ENCODE peak calls at places on chromosomes 16 and 17, in six cellular contexts. I is GM23248, U is spleen, S is A549, E is cardiac muscle cell, W is breast epithelium. A is an unnamed sample.

GRCh38 chr17:31321481-31321880 is at the start of gene EVI2A:
- DNase-seq in I (peak; percentile 80), U (peak; percentile 80), S (no peak), E (no peak), W (no peak), A (peak; percentile 88)

GRCh38 chr17:34222732-34223486 is 32.2 kb upstream of the CCL2 start:
- DNase-seq in I (peak; percentile 20), U (no peak), S (no peak), E (no peak), W (no peak), A (no peak)

GRCh38 chr16:48067388-48067787 is 88.4 kb downstream of the ABCC12 start:
- DNase-seq in I (no peak), U (no peak), S (no peak), E (no peak), W (no peak), A (no peak)

GRCh38 chr16:69423189-69423588 is 1.2 kb upstream of the CYB5B start:
- DNase-seq in I (no peak), U (no peak), S (no peak), E (no peak), W (no peak), A (no peak)

GRCh38 chr16:87174061-87174460 is 143.1 kb downstream of the C16orf95 start:
- DNase-seq in I (no peak), U (no peak), S (no peak), E (no peak), W (no peak), A (no peak)

GRCh38 chr16:84072014-84072413 is 29.4 kb upstream of the SLC38A8 start:
- DNase-seq in I (no peak), U (no peak), S (no peak), E (no peak), W (no peak), A (no peak)

GRCh38 chr17:65039349-65039988 is 17.1 kb downstream of the GNA13 start:
- DNase-seq in I (no peak), U (no peak), S (no peak), E (no peak), W (no peak), A (peak; percentile 85)

GRCh38 chr16:17026600-17027242 is 444.0 kb downstream of the XYLT1 start:
- DNase-seq in I (no peak), U (no peak), S (no peak), E (no peak), W (no peak), A (peak; percentile 37)

GRCh38 chr17:37107406-37108083 is 158.8 kb downstream of the AATF start:
- DNase-seq in I (peak; percentile 57), U (no peak), S (no peak), E (no peak), W (peak; percentile 78), A (no peak)

GRCh38 chr16:12901597-12902436 is at the start of gene SHISA9:
- DNase-seq in I (peak; percentile 41), U (no peak), S (no peak), E (peak; percentile 45), W (no peak), A (no peak)

GRCh38 chr16:21683184-21683583 is 19.4 kb downstream of the OTOA start:
- DNase-seq in I (no peak), U (no peak), S (no peak), E (no peak), W (no peak), A (no peak)

GRCh38 chr17:44997733-44998520 is 29.8 kb upstream of the C1QL1 start:
- DNase-seq in I (peak; percentile 22), U (no peak), S (no peak), E (peak; percentile 87), W (no peak), A (no peak)

GRCh38 chr16:50585331-50585776 is 37.2 kb downstream of the NKD1 start:
- DNase-seq in I (peak; percentile 15), U (no peak), S (no peak), E (peak; percentile 34), W (peak; percentile 64), A (no peak)

GRCh38 chr16:52567193-52567592 is 20.2 kb upstream of the TOX3 start:
- DNase-seq in I (no peak), U (no peak), S (no peak), E (peak; percentile 19), W (no peak), A (no peak)

GRCh38 chr16:65744401-65744800 is 622.1 kb upstream of the CDH5 start:
- DNase-seq in I (no peak), U (no peak), S (no peak), E (no peak), W (no peak), A (no peak)

GRCh38 chr16:74771656-74772315 is 2.8 kb downstream of the FA2H start:
- DNase-seq in I (no peak), U (no peak), S (no peak), E (no peak), W (no peak), A (no peak)

GRCh38 chr16:14131774-14132695 is 60.9 kb downstream of the MRTFB start:
- DNase-seq in I (peak; percentile 28), U (no peak), S (no peak), E (no peak), W (no peak), A (no peak)

GRCh38 chr17:39700148-39700987 is 504 bp downstream of the ERBB2 start:
- DNase-seq in I (peak; percentile 64), U (no peak), S (peak; percentile 66), E (peak; percentile 71), W (no peak), A (no peak)

GRCh38 chr16:1656808-1657617 is 21.1 kb upstream of the JPT2 start:
- DNase-seq in I (no peak), U (no peak), S (no peak), E (no peak), W (no peak), A (no peak)

GRCh38 chr16:1653023-1653422 is 25.1 kb upstream of the JPT2 start:
- DNase-seq in I (no peak), U (no peak), S (no peak), E (no peak), W (no peak), A (no peak)

GRCh38 chr16:1655269-1655807 is 22.7 kb upstream of the JPT2 start:
- DNase-seq in I (no peak), U (no peak), S (no peak), E (no peak), W (no peak), A (no peak)

GRCh38 chr16:1655909-1656807 is 21.9 kb upstream of the JPT2 start:
- DNase-seq in I (no peak), U (no peak), S (no peak), E (no peak), W (no peak), A (no peak)

GRCh38 chr16:1654505-1655268 is 23.4 kb upstream of the JPT2 start:
- DNase-seq in I (no peak), U (no peak), S (no peak), E (no peak), W (peak; percentile 72), A (no peak)
- H3K27ac ChIP-seq in I (no peak overlapping the region), U (no peak overlapping the region), S (no peak overlapping the region), E (no peak overlapping the region), W (peak overlapping the region; percentile 19), A (no peak overlapping the region)

GRCh38 chr17:48804936-48805411 is 12.1 kb downstream of the TTLL6 start:
- DNase-seq in I (peak; percentile 56), U (peak; percentile 85), S (peak; percentile 96), E (peak; percentile 68), W (peak; percentile 29), A (peak; percentile 49)
- H3K4me3 ChIP-seq in I (no peak overlapping the region), U (no peak overlapping the region), S (no peak overlapping the region), E (no peak overlapping the region), W (no peak overlapping the region), A (no peak overlapping the region)

DNA sequence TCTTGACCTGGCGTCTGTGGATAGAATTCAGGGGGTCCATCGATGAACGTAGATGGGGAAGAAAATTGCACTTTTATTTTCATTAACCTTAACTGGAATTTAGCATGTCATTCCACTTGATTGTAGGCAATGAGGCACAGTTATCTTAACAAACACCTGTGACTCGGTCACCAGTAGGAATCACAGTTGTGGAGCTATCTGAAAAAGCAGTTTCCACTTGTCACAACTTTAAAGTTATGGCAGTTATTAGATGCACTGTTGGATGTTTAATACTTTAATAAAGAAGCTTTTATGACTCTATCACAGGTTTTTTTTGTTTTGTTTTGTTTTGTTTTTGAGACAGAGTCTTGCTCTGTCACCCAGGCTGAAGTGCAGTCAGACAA is 83.7 kb upstream of the LGALS9 start:
- DNase-seq in I (no peak), U (no peak), S (no peak), E (no peak), W (no peak), A (no peak)
- H3K4me1 ChIP-seq in I (peaks cover 6% of the 10 kb centered on the region), U (peaks cover 7% of the 10 kb centered on the region), S (peaks cover 89% of the 10 kb centered on the region), E (no peaks in the 10 kb centered on the region), W (no peaks in the 10 kb centered on the region), A (peaks cover 40% of the 10 kb centered on the region)

DNA sequence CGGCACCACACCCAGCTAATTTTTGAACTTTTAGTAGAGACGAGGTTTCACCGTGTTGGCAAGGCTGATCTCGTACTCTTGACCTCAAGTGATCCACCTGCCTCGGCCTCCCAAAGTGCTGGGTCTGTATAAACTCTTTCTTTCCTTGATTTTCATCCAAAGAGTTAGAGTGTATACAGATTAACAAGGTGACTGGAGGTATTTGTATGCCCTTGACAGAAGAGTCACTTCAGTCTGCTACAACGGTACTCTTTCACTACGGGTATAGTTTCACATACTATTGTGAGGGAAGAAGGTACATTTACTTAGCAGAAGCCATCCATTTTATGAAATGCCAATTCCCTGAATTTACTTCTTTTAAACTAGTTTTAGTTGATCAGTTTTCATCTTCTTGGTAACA is 32.5 kb downstream of the PPM1E start:
- DNase-seq in I (no peak), U (no peak), S (no peak), E (no peak), W (no peak), A (no peak)
- H3K27ac ChIP-seq in I (no peak overlapping the region), U (no peak overlapping the region), S (no peak overlapping the region), E (no peak overlapping the region), W (no peak overlapping the region), A (no peak overlapping the region)

DNA sequence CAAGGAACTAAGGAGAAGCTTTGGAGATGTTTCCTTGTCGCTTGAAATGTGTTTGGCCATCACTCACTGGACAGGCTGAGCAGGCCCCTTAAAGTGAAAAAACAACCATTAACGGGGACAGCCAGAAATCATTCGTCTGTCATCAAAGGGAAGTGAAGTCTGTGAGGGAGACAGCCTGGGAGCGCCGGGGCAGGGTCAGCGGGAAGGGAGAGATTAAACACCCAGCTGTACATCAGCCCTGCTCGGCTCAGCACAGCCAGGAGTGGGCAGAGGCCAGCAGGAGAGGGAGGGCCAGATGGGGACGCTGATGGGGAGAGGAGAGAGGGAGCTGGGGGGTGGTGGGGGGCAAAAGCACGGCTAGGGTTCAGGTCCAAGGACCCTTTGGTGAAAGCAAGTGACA is 105.1 kb downstream of the SDK2 start:
- DNase-seq in I (no peak), U (no peak), S (no peak), E (no peak), W (no peak), A (no peak)
- H3K4me3 ChIP-seq in I (no peak overlapping the region), U (no peak overlapping the region), S (no peak overlapping the region), E (no peak overlapping the region), W (no peak overlapping the region), A (no peak overlapping the region)